ENCODE peak calls at places on chromosome 6, in seven cellular contexts. R, J, W, B, D, E and L are unnamed samples.

GRCh38 chr6:29553268-29554057 is 6.1 kb downstream of the UBD start:
- DNase-seq in R (peak), J (peak), W (no peak), B (peak), D (peak), E (no peak), L (peak)

GRCh38 chr6:33936911-33937310 is 133.1 kb upstream of the MLN start:
- DNase-seq in R (no peak), J (no peak), W (no peak), B (no peak), D (peak), E (no peak), L (no peak)

GRCh38 chr6:160430741-160431140 is 82.6 kb downstream of the SLC22A3 start:
- DNase-seq in R (no peak), J (no peak), W (no peak), B (no peak), D (no peak), E (no peak), L (no peak)

GRCh38 chr6:90021701-90022100 is 127.4 kb downstream of the GJA10 start:
- DNase-seq in R (no peak), J (no peak), W (no peak), B (no peak), D (no peak), E (peak), L (no peak)

GRCh38 chr6:111477481-111477938 is 5.5 kb downstream of the REV3L start:
- DNase-seq in R (no peak), J (no peak), W (no peak), B (no peak), D (no peak), E (no peak), L (no peak)

GRCh38 chr6:157317129-157317814 is 6.0 kb downstream of the TMEM242 start:
- DNase-seq in R (peak), J (no peak), W (no peak), B (peak), D (peak), E (no peak), L (no peak)

GRCh38 chr6:118249680-118250079 is 298.4 kb upstream of the PLN start:
- DNase-seq in R (no peak), J (no peak), W (no peak), B (no peak), D (no peak), E (no peak), L (no peak)

GRCh38 chr6:131250121-131250520 is 114.9 kb downstream of the AKAP7 start:
- DNase-seq in R (peak), J (peak), W (peak), B (peak), D (peak), E (no peak), L (peak)

GRCh38 chr6:159758031-159759001 is 3.5 kb upstream of the ACAT2 start:
- DNase-seq in R (no peak), J (no peak), W (no peak), B (no peak), D (peak), E (no peak), L (no peak)

GRCh38 chr6:38248500-38249234 is 391.1 kb downstream of the BTBD9 start:
- DNase-seq in R (no peak), J (no peak), W (no peak), B (no peak), D (peak), E (no peak), L (no peak)

GRCh38 chr6:166476061-166476591 is 93.4 kb upstream of the MPC1 start:
- DNase-seq in R (no peak), J (no peak), W (no peak), B (no peak), D (no peak), E (no peak), L (no peak)

GRCh38 chr6:97440590-97441176 is 157.7 kb upstream of the MMS22L start:
- DNase-seq in R (no peak), J (peak), W (no peak), B (no peak), D (peak), E (peak), L (peak)

GRCh38 chr6:119138906-119139541 is 60.6 kb upstream of the FAM184A start:
- DNase-seq in R (no peak), J (no peak), W (no peak), B (peak), D (no peak), E (no peak), L (no peak)